ENCODE peak calls at places on chromosomes 13 and 19, in ten cellular contexts. G, N, W, U, T, H, E, Z, D and R are unnamed samples.

GRCh38 chr19:440391-441212 is 20.2 kb downstream of the SHC2 start:
- DNase-seq in H (no peak), G (no peak), T (no peak), W (no peak), D (no peak), N (no peak), Z (no peak), U (no peak), E (no peak), R (no peak)

GRCh38 chr19:31501427-31502195 is 152.4 kb upstream of the TSHZ3 start:
- DNase-seq in N (no peak), D (no peak), T (no peak), G (no peak), Z (no peak), H (no peak), E (no peak), W (no peak), U (no peak), R (no peak)

GRCh38 chr19:48290341-48290922 is 20.6 kb downstream of the ZNF114 start:
- DNase-seq in H (no peak), W (no peak), G (peak), E (no peak), N (no peak), T (peak), D (peak), Z (no peak), U (no peak), R (no peak)

GRCh38 chr19:56159616-56160271 is 16.1 kb upstream of the GALP start:
- DNase-seq in U (no peak), N (no peak), W (no peak), T (no peak), Z (no peak), E (no peak), G (no peak), H (no peak), D (no peak), R (no peak)

GRCh38 chr19:30648321-30648720 is 276.1 kb downstream of the ZNF536 start:
- DNase-seq in E (no peak), N (no peak), Z (peak), W (no peak), G (no peak), U (no peak), T (peak), H (no peak), D (no peak), R (no peak)

GRCh38 chr19:2235396-2236284 is 489 bp downstream of the PLEKHJ1 start:
- DNase-seq in G (peak), U (peak), E (peak), W (no peak), Z (no peak), H (peak), D (no peak), T (no peak), N (no peak), R (no peak)

GRCh38 chr13:114110091-114110829 is 22.2 kb downstream of the RASA3 start:
- DNase-seq in U (no peak), T (peak), E (peak), G (no peak), H (no peak), W (peak), Z (no peak), N (no peak), D (no peak), R (no peak)

GRCh38 chr13:50893211-50893852 is 16.3 kb upstream of the RNASEH2B start:
- DNase-seq in N (no peak), E (no peak), T (peak), D (no peak), H (no peak), U (no peak), Z (no peak), G (no peak), W (no peak), R (peak)

GRCh38 chr19:46717716-46718143 is 816 bp upstream of the PRKD2 start:
- DNase-seq in W (no peak), U (no peak), G (no peak), Z (no peak), H (peak), E (no peak), N (no peak), D (no peak), T (no peak), R (no peak)

GRCh38 chr13:59834801-59835200 is 328.9 kb downstream of the DIAPH3 start:
- DNase-seq in W (no peak), H (no peak), G (no peak), U (no peak), D (no peak), T (peak), Z (no peak), N (peak), E (no peak), R (peak)

GRCh38 chr19:17779281-17779930 is 15.5 kb upstream of the B3GNT3 start:
- DNase-seq in Z (peak), E (peak), G (no peak), U (no peak), W (no peak), N (no peak), H (no peak), D (no peak), T (peak), R (no peak)

GRCh38 chr13:51317262-51317661 is 22.2 kb upstream of the SERPINE3 start:
- DNase-seq in U (no peak), N (peak), W (no peak), Z (no peak), G (no peak), E (no peak), H (no peak), T (peak), D (no peak), R (peak)

GRCh38 chr13:83880275-83881027 is 1.8 kb downstream of the SLITRK1 start:
- DNase-seq in Z (peak), T (no peak), H (no peak), W (no peak), E (no peak), U (no peak), N (no peak), D (no peak), G (no peak), R (no peak)

GRCh38 chr13:24617394-24618218 is 62.6 kb upstream of the ATP12A start:
- DNase-seq in U (no peak), E (no peak), W (no peak), D (no peak), G (no peak), H (no peak), Z (no peak), T (no peak), N (no peak), R (no peak)

GRCh38 chr19:39409207-39409885 is 2.7 kb downstream of the ZFP36 start:
- DNase-seq in U (peak), W (peak), D (peak), T (peak), E (peak), N (peak), Z (no peak), H (peak), G (peak), R (no peak)

GRCh38 chr19:48568345-48568886 is 16.4 kb downstream of the SULT2B1 start:
- DNase-seq in T (peak), Z (peak), G (peak), D (peak), W (no peak), H (no peak), U (peak), E (no peak), N (peak), R (peak)

GRCh38 chr19:56751078-56751489 is 79.5 kb upstream of the ZNF835 start:
- DNase-seq in D (no peak), G (no peak), Z (peak), T (no peak), H (no peak), N (no peak), U (no peak), E (no peak), W (no peak), R (no peak)

GRCh38 chr19:35736913-35737886 is 5.1 kb downstream of the IGFLR1 start:
- DNase-seq in D (no peak), W (no peak), T (no peak), U (no peak), H (no peak), E (no peak), N (no peak), G (no peak), Z (no peak), R (no peak)

GRCh38 chr13:40113644-40114304 is 458.3 kb downstream of the COG6 start:
- DNase-seq in E (no peak), N (no peak), G (no peak), U (no peak), H (no peak), W (no peak), D (no peak), T (peak), Z (peak), R (no peak)

GRCh38 chr13:30659980-30660379 is 42.3 kb downstream of the USPL1 start:
- DNase-seq in T (no peak), H (no peak), Z (no peak), N (no peak), U (no peak), W (no peak), D (no peak), G (peak), E (peak), R (no peak)

GRCh38 chr19:13784731-13785452 is 10.4 kb upstream of the ZSWIM4 start:
- DNase-seq in U (no peak), H (peak), W (peak), E (no peak), T (peak), D (peak), G (peak), Z (peak), N (peak), R (no peak)

GRCh38 chr13:109787135-109787954 is 962 bp upstream of the IRS2 start:
- DNase-seq in T (peak), H (peak), E (peak), U (peak), G (peak), Z (no peak), D (peak), W (no peak), N (no peak), R (no peak)

GRCh38 chr13:109833071-109833470 is 46.7 kb upstream of the IRS2 start:
- DNase-seq in U (no peak), W (no peak), E (no peak), D (no peak), H (no peak), G (no peak), T (no peak), Z (no peak), N (no peak), R (no peak)

GRCh38 chr13:48411281-48412099 is 1.4 kb downstream of the LPAR6 start:
- DNase-seq in H (no peak), G (no peak), Z (no peak), E (no peak), N (no peak), T (no peak), W (no peak), D (no peak), U (no peak), R (no peak)

GRCh38 chr19:16273005-16273404 is 51.6 kb upstream of the KLF2 start:
- DNase-seq in D (no peak), H (no peak), E (no peak), U (no peak), N (no peak), Z (peak), G (peak), T (peak), W (no peak), R (peak)

GRCh38 chr19:14418743-14419037 is 451 bp downstream of the DDX39A start:
- DNase-seq in T (no peak), N (no peak), U (peak), G (no peak), E (no peak), H (no peak), W (no peak), Z (no peak), D (no peak), R (no peak)

GRCh38 chr13:35630551-35631275 is 154.2 kb upstream of the MAB21L1 start:
- DNase-seq in N (peak), U (peak), T (peak), E (peak), Z (peak), H (no peak), G (peak), W (no peak), D (peak), R (peak)

GRCh38 chr19:24159707-24160106 is 72.7 kb downstream of the ZNF254 start:
- DNase-seq in T (no peak), U (no peak), D (no peak), Z (no peak), H (no peak), E (no peak), W (no peak), N (no peak), G (no peak), R (no peak)

GRCh38 chr19:6218497-6219146 is 61.2 kb downstream of the MLLT1 start:
- DNase-seq in W (peak), U (peak), H (peak), E (peak), T (peak), G (peak), N (no peak), Z (peak), D (peak), R (peak)

GRCh38 chr19:51000981-51001380 is 423 bp downstream of the KLK8 start:
- DNase-seq in H (no peak), E (no peak), N (no peak), W (no peak), T (no peak), G (no peak), Z (no peak), D (no peak), U (no peak), R (no peak)